ENCODE peak calls at places on chromosomes 11 and 22, in seven cellular contexts. One of them, this sample, is unnamed.

GRCh38 chr22:29003975-29004646 is 57.5 kb downstream of the C22orf31 start:
- DNase-seq in GM23338: peak
- DNase-seq in HCT116: no peak
- DNase-seq in K562: no peak
- DNase-seq in SK-N-SH: no peak
- DNase-seq in A549: no peak
- DNase-seq in HepG2: peak
- DNase-seq in this sample: no peak

GRCh38 chr11:12052676-12053605 is 44.5 kb upstream of the DKK3 start:
- DNase-seq in A549: no peak
- DNase-seq in HCT116: no peak
- DNase-seq in HepG2: no peak
- DNase-seq in SK-N-SH: no peak
- DNase-seq in GM23338: peak
- DNase-seq in K562: no peak
- DNase-seq in this sample: no peak

GRCh38 chr22:49072996-49073645 is 754.6 kb downstream of the BRD1 start:
- DNase-seq in A549: no peak
- DNase-seq in GM23338: no peak
- DNase-seq in SK-N-SH: no peak
- DNase-seq in K562: no peak
- DNase-seq in HCT116: no peak
- DNase-seq in HepG2: no peak
- DNase-seq in this sample: no peak

GRCh38 chr11:82978422-82979099 is 77.0 kb downstream of the DDIAS start:
- DNase-seq in K562: no peak
- DNase-seq in GM23338: no peak
- DNase-seq in A549: no peak
- DNase-seq in HepG2: peak
- DNase-seq in HCT116: no peak
- DNase-seq in SK-N-SH: no peak
- DNase-seq in this sample: no peak

GRCh38 chr22:50548046-50548912 is 2.6 kb downstream of the KLHDC7B start:
- DNase-seq in SK-N-SH: peak
- DNase-seq in HepG2: no peak
- DNase-seq in A549: no peak
- DNase-seq in K562: no peak
- DNase-seq in GM23338: no peak
- DNase-seq in HCT116: no peak
- DNase-seq in this sample: no peak

GRCh38 chr22:26922804-26923203 is 265.4 kb downstream of the MIAT start:
- DNase-seq in K562: peak
- DNase-seq in A549: no peak
- DNase-seq in GM23338: peak
- DNase-seq in SK-N-SH: no peak
- DNase-seq in HCT116: no peak
- DNase-seq in HepG2: no peak
- DNase-seq in this sample: no peak

GRCh38 chr22:39498802-39499201 is 3.3 kb upstream of the MIEF1 start:
- DNase-seq in SK-N-SH: no peak
- DNase-seq in HepG2: peak
- DNase-seq in A549: no peak
- DNase-seq in K562: no peak
- DNase-seq in HCT116: no peak
- DNase-seq in GM23338: no peak
- DNase-seq in this sample: no peak

GRCh38 chr11:43632171-43632570 is 48.4 kb upstream of the HSD17B12 start:
- DNase-seq in GM23338: no peak
- DNase-seq in HepG2: no peak
- DNase-seq in HCT116: no peak
- DNase-seq in K562: no peak
- DNase-seq in SK-N-SH: no peak
- DNase-seq in A549: no peak
- DNase-seq in this sample: no peak

GRCh38 chr22:45934659-45935341 is 42.2 kb downstream of the WNT7B start:
- DNase-seq in SK-N-SH: peak
- DNase-seq in GM23338: no peak
- DNase-seq in A549: peak
- DNase-seq in K562: no peak
- DNase-seq in HepG2: peak
- DNase-seq in HCT116: peak
- DNase-seq in this sample: no peak

GRCh38 chr11:1082728-1083620 is 8.3 kb downstream of the MUC2 start:
- DNase-seq in A549: no peak
- DNase-seq in K562: no peak
- DNase-seq in SK-N-SH: no peak
- DNase-seq in HCT116: no peak
- DNase-seq in GM23338: no peak
- DNase-seq in HepG2: no peak
- DNase-seq in this sample: no peak

GRCh38 chr11:112670806-112671570 is 290.2 kb upstream of the NCAM1 start:
- DNase-seq in A549: no peak
- DNase-seq in HCT116: no peak
- DNase-seq in HepG2: no peak
- DNase-seq in SK-N-SH: no peak
- DNase-seq in K562: no peak
- DNase-seq in GM23338: no peak
- DNase-seq in this sample: no peak

GRCh38 chr11:67463680-67464410 is 5.2 kb downstream of the TMEM134 start:
- DNase-seq in GM23338: no peak
- DNase-seq in A549: peak
- DNase-seq in HepG2: peak
- DNase-seq in K562: peak
- DNase-seq in SK-N-SH: peak
- DNase-seq in HCT116: peak
- DNase-seq in this sample: peak

GRCh38 chr11:128549256-128549944 is 38.0 kb downstream of the ETS1 start:
- DNase-seq in A549: no peak
- DNase-seq in HepG2: no peak
- DNase-seq in SK-N-SH: no peak
- DNase-seq in GM23338: peak
- DNase-seq in HCT116: no peak
- DNase-seq in K562: no peak
- DNase-seq in this sample: no peak

GRCh38 chr11:1834791-1835670 is at the start of gene SYT8:
- DNase-seq in HepG2: no peak
- DNase-seq in K562: no peak
- DNase-seq in SK-N-SH: peak
- DNase-seq in HCT116: no peak
- DNase-seq in GM23338: no peak
- DNase-seq in A549: no peak
- DNase-seq in this sample: no peak

GRCh38 chr11:78684377-78684776 is 109.7 kb upstream of the NARS2 start:
- DNase-seq in HepG2: no peak
- DNase-seq in HCT116: no peak
- DNase-seq in K562: no peak
- DNase-seq in SK-N-SH: no peak
- DNase-seq in A549: no peak
- DNase-seq in GM23338: peak
- DNase-seq in this sample: no peak

GRCh38 chr11:57776101-57776511 is 14.5 kb downstream of the CTNND1 start:
- DNase-seq in HCT116: no peak
- DNase-seq in HepG2: no peak
- DNase-seq in A549: no peak
- DNase-seq in SK-N-SH: no peak
- DNase-seq in K562: no peak
- DNase-seq in GM23338: peak
- DNase-seq in this sample: no peak

GRCh38 chr11:86523738-86524602 is 148.4 kb downstream of the ME3 start:
- DNase-seq in K562: peak
- DNase-seq in HepG2: peak
- DNase-seq in GM23338: no peak
- DNase-seq in A549: peak
- DNase-seq in SK-N-SH: no peak
- DNase-seq in HCT116: peak
- DNase-seq in this sample: no peak
- TF ChIP-seq REST in K562: no peak
- TF ChIP-seq REST in HepG2: no peak
- TF ChIP-seq REST in GM23338: no peak
- TF ChIP-seq REST in A549: no peak
- TF ChIP-seq REST in SK-N-SH: no peak
- TF ChIP-seq REST in HCT116: no peak
- TF ChIP-seq REST in this sample: no peak

GRCh38 chr11:21948876-21949275 is 244.0 kb upstream of the ANO5 start:
- DNase-seq in K562: no peak
- DNase-seq in GM23338: no peak
- DNase-seq in HCT116: no peak
- DNase-seq in HepG2: no peak
- DNase-seq in SK-N-SH: no peak
- DNase-seq in A549: no peak
- DNase-seq in this sample: no peak
- TF ChIP-seq REST in K562: no peak
- TF ChIP-seq REST in GM23338: no peak
- TF ChIP-seq REST in HCT116: no peak
- TF ChIP-seq REST in HepG2: no peak
- TF ChIP-seq REST in SK-N-SH: no peak
- TF ChIP-seq REST in A549: no peak
- TF ChIP-seq REST in this sample: no peak

GRCh38 chr11:119148855-119149370 is at the start of gene ABCG4:
- DNase-seq in A549: no peak
- DNase-seq in SK-N-SH: peak
- DNase-seq in HepG2: no peak
- DNase-seq in K562: peak
- DNase-seq in GM23338: peak
- DNase-seq in HCT116: no peak
- DNase-seq in this sample: no peak
- TF ChIP-seq REST in A549: no peak
- TF ChIP-seq REST in SK-N-SH: no peak
- TF ChIP-seq REST in HepG2: no peak
- TF ChIP-seq REST in K562: no peak
- TF ChIP-seq REST in GM23338: no peak
- TF ChIP-seq REST in HCT116: no peak
- TF ChIP-seq REST in this sample: no peak

GRCh38 chr11:61147271-61147670 is 14.0 kb downstream of the VPS37C start:
- DNase-seq in K562: no peak
- DNase-seq in SK-N-SH: no peak
- DNase-seq in GM23338: no peak
- DNase-seq in HCT116: no peak
- DNase-seq in HepG2: no peak
- DNase-seq in A549: no peak
- DNase-seq in this sample: no peak

GRCh38 chr11:61148016-61148640 is 13.1 kb downstream of the VPS37C start:
- DNase-seq in SK-N-SH: no peak
- DNase-seq in HepG2: no peak
- DNase-seq in GM23338: no peak
- DNase-seq in A549: no peak
- DNase-seq in K562: no peak
- DNase-seq in HCT116: no peak
- DNase-seq in this sample: no peak

GRCh38 chr11:61150656-61151544 is 10.3 kb downstream of the VPS37C start:
- DNase-seq in A549: no peak
- DNase-seq in GM23338: peak
- DNase-seq in HCT116: no peak
- DNase-seq in K562: no peak
- DNase-seq in SK-N-SH: no peak
- DNase-seq in HepG2: no peak
- DNase-seq in this sample: no peak

GRCh38 chr11:61151545-61152252 is 9.5 kb downstream of the VPS37C start:
- DNase-seq in A549: no peak
- DNase-seq in HCT116: no peak
- DNase-seq in HepG2: no peak
- DNase-seq in GM23338: no peak
- DNase-seq in K562: peak
- DNase-seq in SK-N-SH: no peak
- DNase-seq in this sample: no peak

GRCh38 chr11:61149624-61150615 is 11.3 kb downstream of the VPS37C start:
- DNase-seq in K562: peak
- DNase-seq in A549: no peak
- DNase-seq in HCT116: no peak
- DNase-seq in SK-N-SH: no peak
- DNase-seq in GM23338: peak
- DNase-seq in HepG2: peak
- DNase-seq in this sample: no peak
- TF ChIP-seq REST in K562: no peak
- TF ChIP-seq REST in A549: no peak
- TF ChIP-seq REST in HCT116: no peak
- TF ChIP-seq REST in SK-N-SH: no peak
- TF ChIP-seq REST in GM23338: no peak
- TF ChIP-seq REST in HepG2: no peak
- TF ChIP-seq REST in this sample: no peak